ENCODE peak calls at places on chromosomes 5 and 9, in seven cellular contexts. H is pons, C is Caco-2, J is immature natural killer cell, V is omental fat pad, G is Caki2, Y is tibial artery. W is an unnamed sample.
A peak's percentile ranks its signal among the peaks of the same experiment; 100 is the strongest.

GRCh38 chr5:62824936-62825335 is 246.3 kb downstream of the LRRC70 start:
- DNase-seq in H (no peak), J (no peak), C (no peak), G (no peak), Y (no peak), V (no peak), W (no peak)

GRCh38 chr5:136014049-136014516 is 14.7 kb upstream of the TGFBI start:
- DNase-seq in H (no peak), G (no peak), V (no peak), Y (no peak), C (no peak), J (no peak), W (no peak)

GRCh38 chr5:167840736-167841135 is 450.7 kb upstream of the WWC1 start:
- DNase-seq in V (no peak), J (no peak), Y (no peak), H (no peak), G (no peak), C (no peak), W (no peak)

GRCh38 chr9:75950983-75951382 is 60.5 kb downstream of the PCSK5 start:
- DNase-seq in V (no peak), Y (no peak), H (no peak), C (no peak), G (peak; percentile 42), J (no peak), W (no peak)

GRCh38 chr5:56815657-56816545 is 552 bp downstream of the MAP3K1 start:
- DNase-seq in V (no peak), Y (peak; percentile 33), C (peak; percentile 49), H (no peak), J (no peak), G (peak; percentile 35), W (peak; percentile 30)

GRCh38 chr5:142952236-142952635 is 182.1 kb downstream of the ARHGAP26 start:
- DNase-seq in V (no peak), C (no peak), H (no peak), G (no peak), J (no peak), Y (no peak), W (no peak)

GRCh38 chr9:88322906-88323566 is 65.2 kb upstream of the SPIN1 start:
- DNase-seq in C (no peak), J (peak; percentile 87), G (no peak), Y (peak; percentile 21), V (no peak), H (peak; percentile 11), W (no peak)

GRCh38 chr9:115118471-115119156 is 657 bp upstream of the TNC start:
- DNase-seq in H (peak; percentile 44), C (peak; percentile 22), V (peak; percentile 53), Y (peak; percentile 64), J (no peak), G (peak; percentile 68), W (peak; percentile 21)

GRCh38 chr9:131276107-131276888 is at the start of gene FAM78A:
- DNase-seq in C (peak; percentile 30), V (no peak), G (no peak), H (no peak), J (peak; percentile 63), Y (peak; percentile 46), W (peak; percentile 72)

GRCh38 chr5:143143973-143144372 is 259.5 kb downstream of the NR3C1 start:
- DNase-seq in V (no peak), Y (no peak), H (no peak), G (no peak), J (no peak), C (no peak), W (no peak)

GRCh38 chr5:55421074-55421529 is 113.3 kb downstream of the MTREX start:
- DNase-seq in Y (no peak), J (peak; percentile 21), H (no peak), C (no peak), V (no peak), G (no peak), W (no peak)

GRCh38 chr5:102314328-102314727 is 18.2 kb upstream of the SLCO4C1 start:
- DNase-seq in V (no peak), H (no peak), C (no peak), Y (no peak), G (no peak), J (no peak), W (no peak)

GRCh38 chr5:151699071-151699901 is 12.6 kb upstream of the SPARC start:
- DNase-seq in C (peak; percentile 56), H (no peak), Y (peak; percentile 66), V (peak; percentile 57), J (no peak), G (peak; percentile 93), W (peak; percentile 75)

GRCh38 chr5:131528682-131529081 is 106.3 kb downstream of the RAPGEF6 start:
- DNase-seq in Y (no peak), C (no peak), H (no peak), J (no peak), V (no peak), G (no peak), W (no peak)

GRCh38 chr5:90747175-90747574 is 188.6 kb downstream of the ADGRV1 start:
- DNase-seq in G (peak; percentile 58), C (no peak), H (no peak), Y (no peak), V (no peak), J (no peak), W (no peak)

GRCh38 chr9:137461663-137462395 is 2.7 kb upstream of the NSMF start:
- DNase-seq in G (no peak), J (peak; percentile 98), H (no peak), Y (no peak), C (no peak), V (no peak), W (no peak)

GRCh38 chr5:4487581-4487980 is 652.5 kb upstream of the ADAMTS16 start:
- DNase-seq in V (no peak), J (no peak), H (no peak), Y (no peak), G (no peak), C (no peak), W (no peak)

GRCh38 chr5:115816226-115817042 is at the start of gene CDO1:
- DNase-seq in H (peak; percentile 61), C (no peak), J (no peak), G (no peak), V (no peak), Y (peak; percentile 74), W (peak; percentile 60)

GRCh38 chr5:94228791-94229190 is 389.6 kb downstream of the KIAA0825 start:
- DNase-seq in H (no peak), C (peak; percentile 60), V (no peak), Y (no peak), J (no peak), G (no peak), W (no peak)